ENCODE peak calls at places on chromosomes 7 and 10, in nine cellular contexts. Q is neural progenitor cell, P is IMR-90, X is colonic mucosa, M is upper lobe of right lung, Y is OCI-LY7, A is HCT116, F is thoracic aorta, T is AG04450. G is an unnamed sample.

GRCh38 chr7:103989785-103990775 is 622 bp upstream of the RELN start:
- DNase-seq in Q (peak), P (peak), X (no peak), M (no peak), Y (no peak), A (no peak), F (no peak), T (no peak), G (peak)

GRCh38 chr7:26789481-26790175 is 74.8 kb downstream of the SKAP2 start:
- DNase-seq in Q (no peak), P (no peak), X (no peak), M (no peak), Y (no peak), A (no peak), F (no peak), T (no peak), G (no peak)

GRCh38 chr10:6771361-6771760 is 191.3 kb upstream of the PRKCQ start:
- DNase-seq in Q (no peak), P (peak), X (no peak), M (no peak), Y (no peak), A (no peak), F (no peak), T (no peak), G (no peak)

GRCh38 chr7:45217358-45217757 is 59.8 kb downstream of the RAMP3 start:
- DNase-seq in Q (peak), P (no peak), X (no peak), M (no peak), Y (no peak), A (no peak), F (no peak), T (no peak), G (no peak)

GRCh38 chr7:120993575-120994191 is 5.2 kb downstream of the CPED1 start:
- DNase-seq in Q (no peak), P (peak), X (no peak), M (no peak), Y (no peak), A (no peak), F (no peak), T (no peak), G (peak)

GRCh38 chr7:101558742-101559325 is 70.3 kb downstream of the MYL10 start:
- DNase-seq in Q (no peak), P (no peak), X (no peak), M (no peak), Y (peak), A (no peak), F (no peak), T (no peak), G (no peak)

GRCh38 chr7:103343332-103343731 is 1.2 kb downstream of the DNAJC2 start:
- DNase-seq in Q (no peak), P (no peak), X (no peak), M (no peak), Y (no peak), A (no peak), F (no peak), T (no peak), G (no peak)

GRCh38 chr7:815284-816216 is 16.7 kb upstream of the SUN1 start:
- DNase-seq in Q (peak), P (no peak), X (peak), M (peak), Y (peak), A (no peak), F (no peak), T (no peak), G (no peak)

GRCh38 chr10:124998624-124999291 is 56.8 kb downstream of the ZRANB1 start:
- DNase-seq in Q (no peak), P (no peak), X (peak), M (peak), Y (no peak), A (no peak), F (no peak), T (no peak), G (no peak)

GRCh38 chr10:49666054-49666453 is 13.4 kb upstream of the C10orf53 start:
- DNase-seq in Q (no peak), P (no peak), X (no peak), M (no peak), Y (no peak), A (no peak), F (no peak), T (no peak), G (no peak)

GRCh38 chr7:2241580-2242540 is at the start of the genes MRM2 and NUDT1:
- DNase-seq in Q (peak), P (peak), X (peak), M (peak), Y (peak), A (peak), F (peak), T (peak), G (no peak)

GRCh38 chr10:119131512-119132240 is 27.8 kb downstream of the DENND10 start:
- DNase-seq in Q (no peak), P (peak), X (peak), M (no peak), Y (peak), A (no peak), F (no peak), T (no peak), G (no peak)

GRCh38 chr7:47942132-47942531 is 6.1 kb downstream of the PKD1L1 start:
- DNase-seq in Q (no peak), P (no peak), X (no peak), M (no peak), Y (no peak), A (no peak), F (no peak), T (no peak), G (no peak)

GRCh38 chr7:100483728-100484635 is at the start of gene NYAP1:
- DNase-seq in Q (peak), P (peak), X (peak), M (no peak), Y (peak), A (no peak), F (no peak), T (no peak), G (no peak)

GRCh38 chr10:14047431-14047830 is 283.3 kb downstream of the FRMD4A start:
- DNase-seq in Q (no peak), P (no peak), X (no peak), M (no peak), Y (no peak), A (no peak), F (no peak), T (no peak), G (no peak)

GRCh38 chr10:114801411-114801813 is 20.2 kb upstream of the FHIP2A start:
- DNase-seq in Q (no peak), P (no peak), X (no peak), M (no peak), Y (peak), A (no peak), F (no peak), T (no peak), G (no peak)

GRCh38 chr7:55570218-55570873 is 2.0 kb downstream of the VOPP1 start:
- DNase-seq in Q (no peak), P (no peak), X (no peak), M (no peak), Y (peak), A (no peak), F (no peak), T (no peak), G (no peak)

GRCh38 chr10:79223346-79224048 is 123.8 kb upstream of the PPIF start:
- DNase-seq in Q (peak), P (peak), X (no peak), M (peak), Y (no peak), A (no peak), F (no peak), T (no peak), G (no peak)

GRCh38 chr7:84153005-84153404 is 41.6 kb downstream of the SEMA3A start:
- DNase-seq in Q (no peak), P (no peak), X (no peak), M (no peak), Y (no peak), A (no peak), F (no peak), T (no peak), G (no peak)

GRCh38 chr7:47893238-47893637 is 55.0 kb downstream of the PKD1L1 start:
- DNase-seq in Q (peak), P (no peak), X (no peak), M (no peak), Y (peak), A (peak), F (no peak), T (no peak), G (no peak)

GRCh38 chr10:111822661-111823060 is 360.9 kb downstream of the GPAM start:
- DNase-seq in Q (no peak), P (no peak), X (no peak), M (no peak), Y (no peak), A (no peak), F (no peak), T (no peak), G (no peak)

GRCh38 chr7:105594034-105594433 is 12.7 kb upstream of the EFCAB10 start:
- DNase-seq in Q (no peak), P (no peak), X (no peak), M (no peak), Y (no peak), A (no peak), F (no peak), T (no peak), G (no peak)

GRCh38 chr10:125739994-125740679 is 20.6 kb downstream of the EDRF1 start:
- DNase-seq in Q (no peak), P (no peak), X (no peak), M (no peak), Y (no peak), A (no peak), F (no peak), T (no peak), G (no peak)

GRCh38 chr10:1368772-1369171 is 312.6 kb downstream of the WDR37 start:
- DNase-seq in Q (peak), P (no peak), X (peak), M (no peak), Y (peak), A (peak), F (no peak), T (no peak), G (no peak)

GRCh38 chr10:5871596-5871995 is 18.1 kb downstream of the ANKRD16 start:
- DNase-seq in Q (no peak), P (peak), X (no peak), M (no peak), Y (no peak), A (no peak), F (no peak), T (peak), G (no peak)

GRCh38 chr10:124719213-124719851 is 24.8 kb downstream of the FAM53B start:
- DNase-seq in Q (peak), P (peak), X (peak), M (peak), Y (peak), A (no peak), F (no peak), T (no peak), G (peak)

GRCh38 chr10:129032626-129033353 is 434.3 kb upstream of the MGMT start:
- DNase-seq in Q (no peak), P (no peak), X (no peak), M (no peak), Y (no peak), A (no peak), F (no peak), T (no peak), G (no peak)

GRCh38 chr10:35005868-35006267 is 84.3 kb downstream of the CUL2 start:
- DNase-seq in Q (no peak), P (peak), X (no peak), M (no peak), Y (no peak), A (no peak), F (no peak), T (peak), G (peak)

GRCh38 chr10:69639291-69640195 is 9.5 kb downstream of the FAM241B start:
- DNase-seq in Q (peak), P (peak), X (peak), M (peak), Y (peak), A (peak), F (no peak), T (peak), G (no peak)
- TF ChIP-seq CTCF in Q (peak), P (peak), X (peak), M (peak), Y (peak), A (peak), F (peak), T (peak), G (peak)

GRCh38 chr10:42519761-42520460 is 118.5 kb downstream of the ZNF33B start:
- DNase-seq in Q (no peak), P (no peak), X (no peak), M (no peak), Y (no peak), A (no peak), F (no peak), T (no peak), G (peak)
- H3K27ac ChIP-seq in Q (no peak), P (no peak), X (no peak), M (no peak), Y (no peak), A (no peak), F (no peak), T (no peak), G (no peak)

GRCh38 chr7:96596120-96596826 is 113.4 kb downstream of the SEM1 start:
- DNase-seq in Q (peak), P (no peak), X (no peak), M (no peak), Y (no peak), A (no peak), F (no peak), T (no peak), G (peak)
- TF ChIP-seq CTCF in Q (no peak), P (no peak), X (no peak), M (no peak), Y (no peak), A (no peak), F (no peak), T (no peak), G (peak)

DNA sequence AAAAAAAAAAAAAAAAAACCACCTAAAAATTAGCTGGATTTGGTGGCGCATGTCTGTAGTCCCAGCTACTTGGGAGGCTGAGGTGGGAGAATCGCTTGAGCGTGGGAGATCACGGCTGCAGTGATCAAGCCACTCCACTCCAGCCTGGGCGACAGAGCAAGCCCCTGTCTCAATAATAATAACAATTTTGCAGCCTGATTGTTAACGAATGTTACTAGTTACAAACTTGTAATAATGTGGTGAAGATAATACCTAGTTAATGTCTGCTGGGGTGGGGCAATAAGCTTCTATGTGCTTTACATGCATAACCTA is 1.2 kb upstream of the ATAD1 start:
- DNase-seq in Q (no peak), P (no peak), X (no peak), M (no peak), Y (no peak), A (no peak), F (no peak), T (no peak), G (no peak)
- H3K27ac ChIP-seq in Q (no peak), P (no peak), X (no peak), M (no peak), Y (peak), A (no peak), F (no peak), T (no peak), G (no peak)

GRCh38 chr7:127473409-127473808 is 80.9 kb upstream of the ZNF800 start:
- DNase-seq in Q (no peak), P (no peak), X (no peak), M (no peak), Y (no peak), A (no peak), F (no peak), T (no peak), G (no peak)

GRCh38 chr7:127474457-127474856 is 81.9 kb upstream of the ZNF800 start:
- DNase-seq in Q (no peak), P (peak), X (no peak), M (no peak), Y (no peak), A (no peak), F (no peak), T (no peak), G (no peak)

GRCh38 chr7:127476618-127477017 is 84.1 kb upstream of the ZNF800 start:
- DNase-seq in Q (no peak), P (no peak), X (no peak), M (no peak), Y (no peak), A (no peak), F (no peak), T (no peak), G (no peak)

GRCh38 chr7:127477285-127478039 is 85.0 kb upstream of the ZNF800 start:
- DNase-seq in Q (no peak), P (no peak), X (no peak), M (no peak), Y (no peak), A (no peak), F (no peak), T (no peak), G (no peak)

GRCh38 chr7:127478040-127478386 is 85.5 kb upstream of the ZNF800 start:
- DNase-seq in Q (peak), P (no peak), X (no peak), M (no peak), Y (no peak), A (no peak), F (no peak), T (no peak), G (no peak)
- TF ChIP-seq CTCF in Q (peak), P (no peak), X (no peak), M (no peak), Y (no peak), A (no peak), F (no peak), T (no peak), G (no peak)

GRCh38 chr7:42868456-42868855 is 43.4 kb downstream of the C7orf25 start:
- DNase-seq in Q (no peak), P (no peak), X (no peak), M (no peak), Y (no peak), A (no peak), F (no peak), T (no peak), G (no peak)

DNA sequence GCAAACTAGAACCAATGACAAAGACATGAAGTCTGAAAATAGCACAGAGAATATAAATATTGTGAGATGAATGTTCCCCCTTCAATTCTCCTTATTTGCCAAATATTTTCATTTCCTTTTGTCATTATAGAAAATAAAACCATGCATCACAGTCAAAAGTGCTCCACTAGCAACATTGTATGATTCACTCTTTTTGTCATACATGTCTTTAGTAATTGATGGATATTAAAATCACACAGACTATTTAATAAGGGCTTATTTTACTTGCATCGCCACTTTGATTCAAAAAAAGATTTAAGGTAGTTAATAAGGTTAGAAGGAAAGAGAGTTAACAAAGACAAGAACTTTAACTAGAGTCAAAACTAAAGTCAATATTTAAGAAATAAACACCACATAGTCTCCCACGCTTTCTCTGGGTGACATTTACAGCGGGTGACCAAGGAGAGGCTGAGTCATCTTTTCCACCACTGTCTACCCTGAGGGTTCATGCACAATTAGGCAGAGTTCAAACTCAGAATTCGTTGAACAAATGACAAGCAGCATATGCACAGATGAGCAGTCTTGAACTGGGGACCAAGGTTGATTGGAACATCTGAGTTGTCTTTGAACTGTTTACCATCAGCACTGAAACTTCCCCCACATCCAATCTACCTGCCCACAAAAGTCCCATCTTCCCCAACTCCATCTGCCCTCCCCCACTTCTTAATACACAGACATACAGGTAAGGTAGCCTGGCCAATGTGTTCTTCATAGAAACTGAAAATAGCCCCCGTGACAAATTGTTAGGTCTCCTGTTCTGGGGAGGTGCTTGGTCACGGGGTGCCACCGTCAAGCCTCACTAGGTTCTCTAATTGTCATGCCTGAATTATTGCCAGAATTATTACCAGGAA is 42.5 kb downstream of the C7orf25 start:
- DNase-seq in Q (no peak), P (no peak), X (no peak), M (no peak), Y (no peak), A (peak), F (no peak), T (no peak), G (no peak)
- H3K27ac ChIP-seq in Q (no peak), P (no peak), X (no peak), M (no peak), Y (no peak), A (no peak), F (no peak), T (no peak), G (no peak)

GRCh38 chr7:142784096-142784495 is 13.3 kb downstream of the PRSS2 start:
- DNase-seq in Q (no peak), P (no peak), X (no peak), M (no peak), Y (peak), A (no peak), F (no peak), T (no peak), G (no peak)
- TF ChIP-seq CTCF in Q (no peak), P (no peak), X (no peak), M (no peak), Y (peak), A (no peak), F (no peak), T (peak), G (peak)

GRCh38 chr10:29555091-29555745 is 79.6 kb downstream of the SVIL start:
- DNase-seq in Q (no peak), P (peak), X (no peak), M (no peak), Y (no peak), A (no peak), F (no peak), T (no peak), G (no peak)
- H3K27ac ChIP-seq in Q (peak), P (peak), X (no peak), M (peak), Y (no peak), A (no peak), F (peak), T (peak), G (peak)

GRCh38 chr10:76774987-76775603 is 862.5 kb downstream of the KCNMA1 start:
- DNase-seq in Q (no peak), P (no peak), X (no peak), M (no peak), Y (no peak), A (no peak), F (no peak), T (no peak), G (no peak)

GRCh38 chr10:76779821-76780281 is 857.8 kb downstream of the KCNMA1 start:
- DNase-seq in Q (peak), P (no peak), X (no peak), M (no peak), Y (no peak), A (no peak), F (no peak), T (no peak), G (no peak)

GRCh38 chr10:76784076-76784475 is 853.5 kb downstream of the KCNMA1 start:
- DNase-seq in Q (no peak), P (no peak), X (no peak), M (no peak), Y (no peak), A (no peak), F (no peak), T (no peak), G (no peak)

GRCh38 chr10:76779163-76779820 is 858.3 kb downstream of the KCNMA1 start:
- DNase-seq in Q (peak), P (peak), X (no peak), M (no peak), Y (no peak), A (no peak), F (no peak), T (no peak), G (no peak)
- TF ChIP-seq CTCF in Q (peak), P (peak), X (no peak), M (no peak), Y (no peak), A (no peak), F (no peak), T (no peak), G (no peak)

DNA sequence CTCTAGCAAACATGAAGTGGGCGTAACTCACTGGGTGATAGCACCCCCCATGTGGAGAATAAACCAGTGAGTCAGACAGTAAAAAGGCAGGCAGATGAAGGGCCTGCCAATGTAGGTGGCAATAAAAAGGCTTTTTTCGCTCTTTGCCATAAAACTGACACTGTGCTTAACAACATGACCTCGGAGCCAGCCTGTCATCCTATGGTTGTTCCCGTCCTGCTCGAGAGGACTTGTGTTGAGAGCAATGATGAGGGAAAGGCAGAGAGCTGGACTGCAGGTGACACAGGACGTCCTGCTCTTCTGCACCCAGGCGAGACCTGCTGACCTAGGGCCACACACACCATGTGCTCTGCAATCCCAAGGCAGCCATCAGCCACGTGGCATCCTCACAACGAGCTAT is 307.0 kb downstream of the GLRX3 start:
- DNase-seq in Q (no peak), P (no peak), X (no peak), M (no peak), Y (no peak), A (no peak), F (no peak), T (no peak), G (no peak)
- H3K27ac ChIP-seq in Q (no peak), P (no peak), X (no peak), M (no peak), Y (no peak), A (no peak), F (no peak), T (no peak), G (no peak)